ENCODE peak calls at places on chromosome 10, in five cellular contexts. V is mammary epithelial cell, N is heart left ventricle, B is T-cell, Y is kidney epithelial cell. X is an unnamed sample.

GRCh38 chr10:49089789-49090595 is 25.3 kb downstream of the VSTM4 start:
- DNase-seq in V (no peak), N (no peak), B (no peak), Y (no peak), X (no peak)

GRCh38 chr10:14602807-14603538 is 171.7 kb downstream of the FAM107B start:
- DNase-seq in V (peak), N (no peak), B (no peak), Y (no peak), X (no peak)

GRCh38 chr10:103499881-103500280 is 6.4 kb downstream of the NEURL1 start:
- DNase-seq in V (no peak), N (no peak), B (no peak), Y (no peak), X (no peak)

GRCh38 chr10:77853256-77853655 is 73.3 kb downstream of the DLG5 start:
- DNase-seq in V (no peak), N (no peak), B (no peak), Y (no peak), X (no peak)

GRCh38 chr10:47283101-47283630 is 16.8 kb upstream of the GDF10 start:
- DNase-seq in V (no peak), N (no peak), B (no peak), Y (no peak), X (no peak)

GRCh38 chr10:71596759-71597158 is 122.8 kb downstream of the C10orf105 start:
- DNase-seq in V (no peak), N (no peak), B (no peak), Y (no peak), X (no peak)

GRCh38 chr10:84415539-84416244 is 87.3 kb downstream of the CCSER2 start:
- DNase-seq in V (peak), N (no peak), B (no peak), Y (no peak), X (no peak)

GRCh38 chr10:113133497-113133896 is 183.4 kb downstream of the TCF7L2 start:
- DNase-seq in V (no peak), N (no peak), B (no peak), Y (no peak), X (no peak)

GRCh38 chr10:7296648-7297047 is 114.2 kb downstream of the SFMBT2 start:
- DNase-seq in V (no peak), N (no peak), B (no peak), Y (no peak), X (no peak)

GRCh38 chr10:113410618-113411017 is 142.2 kb upstream of the HABP2 start:
- DNase-seq in V (no peak), N (no peak), B (no peak), Y (no peak), X (no peak)

GRCh38 chr10:77756319-77757232 is 119.0 kb upstream of the KCNMA1 start:
- DNase-seq in V (peak), N (no peak), B (no peak), Y (no peak), X (peak)

GRCh38 chr10:11881477-11882417 is 58.6 kb downstream of the PROSER2 start:
- DNase-seq in V (peak), N (no peak), B (no peak), Y (no peak), X (no peak)

GRCh38 chr10:24344279-24344678 is 135.3 kb downstream of the KIAA1217 start:
- DNase-seq in V (peak), N (no peak), B (no peak), Y (peak), X (peak)

GRCh38 chr10:86308056-86308455 is 58.5 kb downstream of the GRID1 start:
- DNase-seq in V (no peak), N (no peak), B (no peak), Y (no peak), X (no peak)

GRCh38 chr10:58698777-58699356 is 186.2 kb downstream of the BICC1 start:
- DNase-seq in V (no peak), N (no peak), B (no peak), Y (no peak), X (no peak)

GRCh38 chr10:45547207-45547606 is 125.4 kb downstream of the ZFAND4 start:
- DNase-seq in V (no peak), N (no peak), B (no peak), Y (no peak), X (no peak)

GRCh38 chr10:127417686-127418415 is 131.3 kb upstream of the NPS start:
- DNase-seq in V (no peak), N (no peak), B (no peak), Y (no peak), X (no peak)

GRCh38 chr10:20303453-20304152 is 487.4 kb downstream of the PLXDC2 start:
- DNase-seq in V (no peak), N (no peak), B (no peak), Y (no peak), X (no peak)

GRCh38 chr10:126671402-126671975 is 996 bp upstream of the C10orf90 start:
- DNase-seq in V (no peak), N (no peak), B (no peak), Y (no peak), X (no peak)

GRCh38 chr10:43928425-43928968 is 279.8 kb upstream of the ZNF32 start:
- DNase-seq in V (no peak), N (no peak), B (no peak), Y (no peak), X (no peak)

GRCh38 chr10:121158988-121159579 is 307.9 kb downstream of the WDR11 start:
- DNase-seq in V (peak), N (no peak), B (no peak), Y (no peak), X (no peak)

GRCh38 chr10:30433286-30433778 is 652 bp upstream of the MAP3K8 start:
- DNase-seq in V (no peak), N (peak), B (no peak), Y (no peak), X (peak)

X was measured in AML-193.